ENCODE peak calls at places on chromosomes 2 and 18, in five cellular contexts. D is thoracic aorta; H is CD8-positive, alpha-beta T cell; G is fibroblast of the aortic adventitia; C is psoas muscle. U is an unnamed sample.

GRCh38 chr2:18046558-18046957 is 168.1 kb downstream of the KCNS3 start:
- DNase-seq in G (peak; percentile 46), C (no peak), H (no peak), D (no peak), U (no peak)

GRCh38 chr2:186664644-186665043 is 29.2 kb upstream of the FAM171B start:
- DNase-seq in C (no peak), H (no peak), G (no peak), D (no peak), U (no peak)

GRCh38 chr2:128372621-128373341 is 54.1 kb upstream of the HS6ST1 start:
- DNase-seq in G (no peak), C (no peak), H (no peak), D (no peak), U (no peak)

GRCh38 chr2:16170675-16171424 is 230.5 kb downstream of the MYCN start:
- DNase-seq in D (no peak), G (no peak), H (no peak), C (no peak), U (no peak)

GRCh38 chr18:63567825-63568224 is 19.3 kb upstream of the SERPINB13 start:
- DNase-seq in D (no peak), H (no peak), G (no peak), C (no peak), U (no peak)

GRCh38 chr2:158510887-158511286 is 54.1 kb downstream of the PKP4 start:
- DNase-seq in D (no peak), C (no peak), H (no peak), G (no peak), U (no peak)

GRCh38 chr2:109164739-109165221 is 35.8 kb downstream of the SH3RF3 start:
- DNase-seq in D (no peak), H (no peak), G (peak; percentile 88), C (no peak), U (no peak)

GRCh38 chr18:53509886-53510285 is 714.6 kb downstream of the MBD2 start:
- DNase-seq in D (no peak), G (no peak), H (no peak), C (no peak), U (no peak)

GRCh38 chr2:41775381-41776025 is 272.3 kb upstream of the PKDCC start:
- DNase-seq in D (no peak), H (no peak), G (no peak), C (no peak), U (no peak)

GRCh38 chr2:39142904-39143617 is 22.2 kb upstream of the SOS1 start:
- DNase-seq in H (no peak), G (no peak), D (no peak), C (no peak), U (no peak)
- TF ChIP-seq CTCF in H (no peak), G (no peak), D (no peak), C (no peak), U (no peak)

GRCh38 chr2:67399831-67400489 is 2.8 kb downstream of the ETAA1 start:
- DNase-seq in D (no peak), G (peak; percentile 66), H (no peak), C (no peak), U (no peak)
- H3K4me3 ChIP-seq in D (peak overlapping the region; percentile 4), G (no peak overlapping the region), H (no peak overlapping the region), C (no peak overlapping the region), U (no peak overlapping the region)

GRCh38 chr18:48914581-48915251 is 36.0 kb downstream of the SMAD7 start:
- DNase-seq in H (no peak), C (no peak), G (no peak), D (no peak), U (no peak)

GRCh38 chr18:48915621-48916425 is 34.9 kb downstream of the SMAD7 start:
- DNase-seq in D (no peak), C (no peak), G (peak; percentile 66), H (no peak), U (no peak)

GRCh38 chr18:48910972-48911545 is 39.7 kb downstream of the SMAD7 start:
- DNase-seq in H (no peak), G (no peak), C (no peak), D (no peak), U (no peak)

GRCh38 chr18:48913723-48914122 is 37.0 kb downstream of the SMAD7 start:
- DNase-seq in C (no peak), G (no peak), H (no peak), D (no peak), U (no peak)

GRCh38 chr18:48913201-48913600 is 37.6 kb downstream of the SMAD7 start:
- DNase-seq in D (no peak), H (peak; percentile 53), G (no peak), C (no peak), U (no peak)
- TF ChIP-seq CTCF in D (no peak), H (peak; percentile 41), G (no peak), C (no peak), U (peak; percentile 56)

DNA sequence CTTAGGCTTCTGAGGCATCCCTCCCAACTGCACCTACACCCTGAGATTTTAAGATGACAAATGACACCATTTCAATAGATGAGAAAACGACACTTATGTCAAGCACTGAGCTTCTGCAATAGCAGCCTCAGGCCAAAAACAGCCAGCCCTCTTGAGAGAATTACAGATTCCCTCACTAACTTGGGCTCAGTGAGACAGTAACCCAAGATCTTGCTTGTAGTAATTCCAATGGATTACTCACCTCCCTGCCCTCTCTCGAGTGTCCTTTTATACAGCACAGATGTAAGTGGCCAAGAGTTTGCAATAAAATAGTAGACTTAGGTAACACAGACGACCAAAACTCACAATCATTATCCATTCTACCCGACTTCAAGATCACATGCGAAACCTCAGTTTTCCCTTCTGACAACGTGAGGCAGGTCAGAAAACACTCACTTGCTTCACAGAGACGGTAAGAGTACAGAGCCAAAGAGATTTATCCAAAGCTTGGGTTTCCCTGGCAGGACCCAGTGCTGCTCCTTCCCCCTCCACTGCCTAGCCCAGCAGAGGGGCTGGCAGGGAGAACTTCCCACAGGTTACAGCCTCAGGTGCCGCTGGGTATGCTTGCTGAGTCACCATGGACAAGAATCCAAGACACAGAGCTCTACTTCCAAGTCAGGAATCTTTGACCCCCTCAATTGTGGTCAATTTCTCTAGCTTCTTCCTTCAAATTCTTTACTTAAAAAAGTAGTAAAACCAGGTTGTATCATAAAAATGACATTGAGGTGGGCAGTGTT is 181.4 kb downstream of the MYO5B start:
- DNase-seq in G (no peak), H (no peak), C (no peak), D (no peak), U (no peak)
- H3K4me3 ChIP-seq in G (no peak overlapping the region), H (no peak overlapping the region), C (no peak overlapping the region), D (no peak overlapping the region), U (no peak overlapping the region)

GRCh38 chr18:33440011-33440383 is 524 bp downstream of the CCDC178 start:
- DNase-seq in G (peak; percentile 52), H (no peak), C (peak; percentile 61), D (no peak), U (no peak)
- TF ChIP-seq CTCF in G (peak; percentile 56), H (no peak), C (no peak), D (peak; percentile 58), U (peak; percentile 6)

GRCh38 chr18:21391074-21391673 is 149.1 kb downstream of the GREB1L start:
- DNase-seq in C (no peak), D (no peak), H (no peak), G (peak; percentile 38), U (no peak)
- H3K4me3 ChIP-seq in C (no peak overlapping the region), D (no peak overlapping the region), H (no peak overlapping the region), G (no peak overlapping the region), U (no peak overlapping the region)

U was measured in GM12864.